ENCODE peak calls at places on chromosomes 7 and 10, in four cellular contexts. O is activated CD8-positive, alpha-beta memory T cell treated with anti-CD3 and anti-CD28 coated beads for 48 hours; H is activated CD4-positive, alpha-beta T cell treated with anti-CD3 and anti-CD28 coated beads, Interleukin-2, amount 50 U/mL, for 1 hour; W is H4. N is an unnamed sample.

GRCh38 chr10:77833225-77833624 is 93.3 kb downstream of the DLG5 start:
- DNase-seq in O (no peak), H (no peak), W (no peak), N (no peak)

GRCh38 chr10:23384364-23384763 is 39.8 kb upstream of the C10orf67 start:
- DNase-seq in O (no peak), H (no peak), W (no peak), N (no peak)

GRCh38 chr10:97701438-97702064 is 12.0 kb upstream of the MARVELD1 start:
- DNase-seq in O (no peak), H (peak), W (peak), N (peak)

GRCh38 chr10:124650263-124650662 is 93.9 kb downstream of the FAM53B start:
- DNase-seq in O (no peak), H (no peak), W (no peak), N (no peak)

GRCh38 chr10:8104005-8104404 is 49.5 kb downstream of the GATA3 start:
- DNase-seq in O (no peak), H (no peak), W (no peak), N (no peak)

GRCh38 chr10:22325948-22326702 is 5.2 kb downstream of the BMI1 start:
- DNase-seq in O (no peak), H (no peak), W (no peak), N (no peak)

GRCh38 chr10:484441-484924 is 205.0 kb downstream of the DIP2C start:
- DNase-seq in O (no peak), H (peak), W (peak), N (no peak)

GRCh38 chr7:118734541-118734940 is 510.0 kb downstream of the ANKRD7 start:
- DNase-seq in O (no peak), H (no peak), W (peak), N (no peak)

GRCh38 chr10:62619409-62619730 is 185.2 kb upstream of the ADO start:
- DNase-seq in O (no peak), H (no peak), W (no peak), N (no peak)

GRCh38 chr10:59464483-59464882 is 102.1 kb upstream of the FAM13C start:
- DNase-seq in O (no peak), H (no peak), W (no peak), N (no peak)

GRCh38 chr10:636016-636730 is 53.3 kb downstream of the DIP2C start:
- DNase-seq in O (no peak), H (no peak), W (no peak), N (no peak)

GRCh38 chr10:117334075-117334474 is 41.2 kb downstream of the PDZD8 start:
- DNase-seq in O (no peak), H (no peak), W (no peak), N (no peak)

GRCh38 chr7:134992626-134993179 is 6.4 kb downstream of the AGBL3 start:
- DNase-seq in O (no peak), H (peak), W (no peak), N (no peak)

GRCh38 chr7:77428777-77429231 is 12.7 kb upstream of the GSAP start:
- DNase-seq in O (no peak), H (no peak), W (no peak), N (no peak)

GRCh38 chr10:83062871-83063270 is 1076.4 kb upstream of the GHITM start:
- DNase-seq in O (no peak), H (no peak), W (no peak), N (no peak)

GRCh38 chr10:57973451-57973850 is 294.2 kb downstream of the IPMK start:
- DNase-seq in O (no peak), H (no peak), W (no peak), N (no peak)

GRCh38 chr7:44712012-44712411 is 36.6 kb upstream of the ZMIZ2 start:
- DNase-seq in O (no peak), H (no peak), W (no peak), N (no peak)